ENCODE peak calls at places on chromosomes 12 and 14, in five cellular contexts. One of them, this sample, is unnamed.

GRCh38 chr14:80215081-80215480 is 3.8 kb upstream of the DIO2 start:
- DNase-seq in suprapubic skin: no peak
- DNase-seq in HepG2: no peak
- DNase-seq in esophagus muscularis mucosa: no peak
- DNase-seq in prostate gland: no peak
- DNase-seq in this sample: no peak

GRCh38 chr14:52399886-52400599 is 85.9 kb downstream of the PTGER2 start:
- DNase-seq in suprapubic skin: no peak
- DNase-seq in prostate gland: no peak
- DNase-seq in HepG2: no peak
- DNase-seq in esophagus muscularis mucosa: no peak
- DNase-seq in this sample: no peak

GRCh38 chr12:40063424-40063823 is 42.5 kb downstream of the SLC2A13 start:
- DNase-seq in suprapubic skin: no peak
- DNase-seq in esophagus muscularis mucosa: no peak
- DNase-seq in prostate gland: no peak
- DNase-seq in HepG2: no peak
- DNase-seq in this sample: no peak

GRCh38 chr14:104651876-104652260 is 37.5 kb upstream of the INF2 start:
- DNase-seq in HepG2: no peak
- DNase-seq in esophagus muscularis mucosa: no peak
- DNase-seq in suprapubic skin: no peak
- DNase-seq in prostate gland: no peak
- DNase-seq in this sample: no peak

GRCh38 chr14:71739273-71739990 is 192.8 kb upstream of the RGS6 start:
- DNase-seq in suprapubic skin: no peak
- DNase-seq in HepG2: peak; percentile 50
- DNase-seq in esophagus muscularis mucosa: no peak
- DNase-seq in prostate gland: no peak
- DNase-seq in this sample: no peak

GRCh38 chr12:80632835-80633234 is 74.6 kb upstream of the MYF6 start:
- DNase-seq in HepG2: peak; percentile 23
- DNase-seq in suprapubic skin: no peak
- DNase-seq in esophagus muscularis mucosa: no peak
- DNase-seq in prostate gland: no peak
- DNase-seq in this sample: no peak

GRCh38 chr14:67566908-67567307 is 33.2 kb downstream of the PIGH start:
- DNase-seq in prostate gland: no peak
- DNase-seq in suprapubic skin: peak; percentile 60
- DNase-seq in HepG2: no peak
- DNase-seq in esophagus muscularis mucosa: no peak
- DNase-seq in this sample: no peak

GRCh38 chr12:57795354-57795753 is 12.8 kb downstream of the TSFM start:
- DNase-seq in suprapubic skin: no peak
- DNase-seq in esophagus muscularis mucosa: no peak
- DNase-seq in HepG2: no peak
- DNase-seq in prostate gland: no peak
- DNase-seq in this sample: no peak

GRCh38 chr12:25424186-25424854 is 128.8 kb downstream of the LMNTD1 start:
- DNase-seq in prostate gland: no peak
- DNase-seq in suprapubic skin: no peak
- DNase-seq in esophagus muscularis mucosa: no peak
- DNase-seq in HepG2: no peak
- DNase-seq in this sample: no peak

GRCh38 chr14:103315368-103315911 is 18.6 kb upstream of the EIF5 start:
- DNase-seq in suprapubic skin: peak; percentile 57
- DNase-seq in esophagus muscularis mucosa: no peak
- DNase-seq in HepG2: peak; percentile 74
- DNase-seq in prostate gland: peak; percentile 63
- DNase-seq in this sample: no peak
- TF ChIP-seq POLR2A in suprapubic skin: no peak
- TF ChIP-seq POLR2A in esophagus muscularis mucosa: no peak
- TF ChIP-seq POLR2A in HepG2: no peak
- TF ChIP-seq POLR2A in prostate gland: no peak
- TF ChIP-seq POLR2A in this sample: no peak

GRCh38 chr14:87255046-87255445 is 737.9 kb downstream of the GALC start:
- DNase-seq in suprapubic skin: no peak
- DNase-seq in prostate gland: no peak
- DNase-seq in esophagus muscularis mucosa: no peak
- DNase-seq in HepG2: no peak
- DNase-seq in this sample: no peak

GRCh38 chr14:87252103-87252502 is 740.9 kb downstream of the GALC start:
- DNase-seq in prostate gland: no peak
- DNase-seq in esophagus muscularis mucosa: no peak
- DNase-seq in HepG2: no peak
- DNase-seq in suprapubic skin: no peak
- DNase-seq in this sample: no peak

GRCh38 chr14:87250992-87251391 is 742.0 kb downstream of the GALC start:
- DNase-seq in esophagus muscularis mucosa: no peak
- DNase-seq in HepG2: no peak
- DNase-seq in prostate gland: no peak
- DNase-seq in suprapubic skin: no peak
- DNase-seq in this sample: no peak

DNA sequence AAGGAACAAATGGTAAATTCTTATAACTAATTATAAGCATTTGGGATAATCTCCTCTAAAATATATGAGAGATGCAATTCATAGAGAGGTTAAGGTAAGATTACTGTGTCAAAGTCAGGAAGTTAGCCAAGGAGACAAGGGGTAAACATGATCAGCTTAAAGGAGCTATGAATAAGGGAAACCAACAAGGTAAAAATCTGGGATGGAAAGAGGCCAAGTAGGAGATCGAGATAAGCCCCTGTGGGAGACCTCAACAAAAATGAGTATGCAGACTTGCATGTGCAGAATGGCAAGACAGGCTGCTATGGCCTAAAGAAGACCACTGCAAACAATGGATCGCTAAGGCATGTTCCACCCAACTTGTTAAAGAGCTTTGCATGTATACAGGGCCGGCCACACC is 738.7 kb downstream of the GALC start:
- DNase-seq in HepG2: no peak
- DNase-seq in prostate gland: no peak
- DNase-seq in suprapubic skin: no peak
- DNase-seq in esophagus muscularis mucosa: no peak
- DNase-seq in this sample: no peak
- TF ChIP-seq POLR2AphosphoS5 in HepG2: no peak
- TF ChIP-seq POLR2AphosphoS5 in prostate gland: no peak
- TF ChIP-seq POLR2AphosphoS5 in suprapubic skin: no peak
- TF ChIP-seq POLR2AphosphoS5 in esophagus muscularis mucosa: no peak
- TF ChIP-seq POLR2AphosphoS5 in this sample: no peak

GRCh38 chr12:106976013-106976658 is 10.8 kb downstream of the MTERF2 start:
- DNase-seq in HepG2: peak; percentile 83
- DNase-seq in suprapubic skin: no peak
- DNase-seq in prostate gland: no peak
- DNase-seq in esophagus muscularis mucosa: no peak
- DNase-seq in this sample: no peak
- TF ChIP-seq POLR2A in HepG2: no peak
- TF ChIP-seq POLR2A in suprapubic skin: no peak
- TF ChIP-seq POLR2A in prostate gland: no peak
- TF ChIP-seq POLR2A in esophagus muscularis mucosa: no peak
- TF ChIP-seq POLR2A in this sample: no peak

GRCh38 chr12:113161415-113162016 is 12.0 kb downstream of the CFAP73 start:
- DNase-seq in esophagus muscularis mucosa: no peak
- DNase-seq in suprapubic skin: no peak
- DNase-seq in HepG2: no peak
- DNase-seq in prostate gland: no peak
- DNase-seq in this sample: peak; percentile 58

GRCh38 chr12:113164014-113164413 is 14.5 kb downstream of the CFAP73 start:
- DNase-seq in prostate gland: no peak
- DNase-seq in esophagus muscularis mucosa: no peak
- DNase-seq in HepG2: no peak
- DNase-seq in suprapubic skin: no peak
- DNase-seq in this sample: no peak

GRCh38 chr12:113163030-113163360 is 13.5 kb downstream of the CFAP73 start:
- DNase-seq in esophagus muscularis mucosa: no peak
- DNase-seq in HepG2: no peak
- DNase-seq in suprapubic skin: no peak
- DNase-seq in prostate gland: no peak
- DNase-seq in this sample: no peak

GRCh38 chr12:113159937-113160336 is 10.4 kb downstream of the CFAP73 start:
- DNase-seq in HepG2: no peak
- DNase-seq in suprapubic skin: no peak
- DNase-seq in esophagus muscularis mucosa: no peak
- DNase-seq in prostate gland: no peak
- DNase-seq in this sample: no peak

DNA sequence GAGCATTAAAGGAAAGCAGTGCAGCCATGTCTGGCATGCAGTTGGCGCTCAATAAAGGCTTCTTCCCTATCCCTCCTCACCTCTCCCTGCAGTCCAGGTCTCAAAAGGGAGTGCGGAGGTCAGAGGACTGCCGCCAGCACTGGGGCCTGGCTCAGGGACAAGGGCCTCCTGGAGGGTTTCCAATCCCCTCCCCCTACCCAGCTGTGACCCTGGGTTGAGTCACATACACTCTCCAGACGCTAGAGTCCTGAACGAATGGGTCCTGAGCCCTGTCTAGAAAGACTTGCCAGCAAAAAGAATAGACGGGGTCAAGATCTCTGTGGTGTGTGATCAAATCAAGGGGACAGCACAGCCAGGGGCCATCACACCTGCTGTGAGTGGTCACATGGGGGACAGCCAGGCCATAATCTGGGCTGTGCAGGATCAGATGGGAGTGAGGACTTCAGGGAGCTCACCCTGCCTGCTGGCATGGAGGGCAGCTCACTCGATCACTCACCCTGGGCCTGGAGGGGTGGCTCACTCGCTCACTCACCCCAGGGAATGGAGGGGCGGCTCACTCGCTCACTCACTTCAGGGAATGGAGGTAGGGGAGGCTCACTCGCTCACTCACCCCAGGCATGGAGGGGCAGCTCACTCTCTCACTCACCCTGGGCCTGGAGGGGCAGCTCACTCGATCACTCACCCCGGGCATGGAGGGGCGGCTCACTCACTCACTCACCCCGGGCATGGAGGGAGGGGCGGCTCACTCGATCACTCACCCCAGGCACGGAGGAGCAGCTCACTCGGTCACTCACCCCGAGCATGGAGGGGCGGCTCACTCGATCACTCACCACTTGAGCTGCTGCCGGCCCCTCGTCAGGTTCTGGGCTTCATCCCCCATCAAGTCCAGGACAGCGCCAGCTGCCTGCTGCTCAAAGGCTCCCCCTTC is 12.8 kb downstream of the CFAP73 start:
- DNase-seq in prostate gland: no peak
- DNase-seq in HepG2: no peak
- DNase-seq in esophagus muscularis mucosa: no peak
- DNase-seq in suprapubic skin: no peak
- DNase-seq in this sample: no peak
- TF ChIP-seq POLR2AphosphoS5 in prostate gland: no peak
- TF ChIP-seq POLR2AphosphoS5 in HepG2: no peak
- TF ChIP-seq POLR2AphosphoS5 in esophagus muscularis mucosa: no peak
- TF ChIP-seq POLR2AphosphoS5 in suprapubic skin: no peak
- TF ChIP-seq POLR2AphosphoS5 in this sample: no peak

GRCh38 chr12:56722832-56723231 is 2.3 kb downstream of the NACA start:
- DNase-seq in HepG2: no peak
- DNase-seq in suprapubic skin: no peak
- DNase-seq in prostate gland: no peak
- DNase-seq in esophagus muscularis mucosa: no peak
- DNase-seq in this sample: no peak

GRCh38 chr12:56724989-56725722 is at the start of gene NACA:
- DNase-seq in prostate gland: peak; percentile 99
- DNase-seq in HepG2: peak; percentile 95
- DNase-seq in esophagus muscularis mucosa: peak; percentile 99
- DNase-seq in suprapubic skin: peak; percentile 99
- DNase-seq in this sample: peak; percentile 95

GRCh38 chr12:56723352-56723751 is 1.7 kb downstream of the NACA start:
- DNase-seq in esophagus muscularis mucosa: no peak
- DNase-seq in prostate gland: no peak
- DNase-seq in suprapubic skin: no peak
- DNase-seq in HepG2: no peak
- DNase-seq in this sample: no peak

GRCh38 chr12:56724660-56724988 is 475 bp downstream of the NACA start:
- DNase-seq in suprapubic skin: no peak
- DNase-seq in esophagus muscularis mucosa: no peak
- DNase-seq in HepG2: no peak
- DNase-seq in prostate gland: peak; percentile 16
- DNase-seq in this sample: no peak

GRCh38 chr12:56723889-56724659 is 1.0 kb downstream of the NACA start:
- DNase-seq in HepG2: peak; percentile 41
- DNase-seq in suprapubic skin: peak; percentile 78
- DNase-seq in esophagus muscularis mucosa: peak; percentile 93
- DNase-seq in prostate gland: peak; percentile 76
- DNase-seq in this sample: no peak
- TF ChIP-seq POLR2A in HepG2: peak; percentile 18
- TF ChIP-seq POLR2A in suprapubic skin: no peak
- TF ChIP-seq POLR2A in esophagus muscularis mucosa: no peak
- TF ChIP-seq POLR2A in prostate gland: peak; percentile 47
- TF ChIP-seq POLR2A in this sample: no peak

GRCh38 chr12:108523365-108523764 is 8.3 kb downstream of the FICD start:
- DNase-seq in HepG2: no peak
- DNase-seq in prostate gland: no peak
- DNase-seq in suprapubic skin: no peak
- DNase-seq in esophagus muscularis mucosa: no peak
- DNase-seq in this sample: no peak
- TF ChIP-seq POLR2AphosphoS5 in HepG2: no peak
- TF ChIP-seq POLR2AphosphoS5 in prostate gland: no peak
- TF ChIP-seq POLR2AphosphoS5 in suprapubic skin: no peak
- TF ChIP-seq POLR2AphosphoS5 in esophagus muscularis mucosa: no peak
- TF ChIP-seq POLR2AphosphoS5 in this sample: no peak